ENCODE peak calls at places on chromosome 14, in six cellular contexts. J is NCI-H2081, C is cortex of kidney, X is GM10248, Z is AG09309, H is sciatic nerve. K is an unnamed sample.

GRCh38 chr14:100762089-100762515 is 35.4 kb downstream of the DLK1 start:
- DNase-seq in J (no peak), Z (peak), X (no peak), H (no peak), C (no peak), K (no peak)

GRCh38 chr14:74577247-74577947 is 34.6 kb downstream of the LTBP2 start:
- DNase-seq in H (no peak), C (no peak), X (no peak), Z (no peak), J (no peak), K (no peak)

GRCh38 chr14:78764240-78764639 is 594.1 kb downstream of the NRXN3 start:
- DNase-seq in H (no peak), Z (no peak), C (no peak), J (no peak), X (no peak), K (no peak)

GRCh38 chr14:65226824-65227604 is 124.7 kb upstream of the MAX start:
- DNase-seq in H (no peak), Z (no peak), J (peak), C (no peak), X (no peak), K (no peak)

GRCh38 chr14:101442451-101442850 is 118.8 kb upstream of the DIO3 start:
- DNase-seq in H (no peak), Z (no peak), C (no peak), X (no peak), J (no peak), K (no peak)

GRCh38 chr14:64878775-64879634 is 702 bp downstream of the SPTB start:
- DNase-seq in Z (no peak), C (no peak), H (no peak), J (peak), X (peak), K (peak)

GRCh38 chr14:77645520-77646230 is 29.2 kb upstream of the SPTLC2 start:
- DNase-seq in C (no peak), Z (no peak), H (no peak), X (no peak), J (no peak), K (no peak)

GRCh38 chr14:104249706-104250105 is 111.3 kb downstream of the KIF26A start:
- DNase-seq in Z (no peak), H (no peak), X (no peak), C (no peak), J (no peak), K (no peak)

GRCh38 chr14:92501891-92502351 is 11.7 kb upstream of the RIN3 start:
- DNase-seq in X (no peak), Z (peak), J (no peak), C (no peak), H (no peak), K (no peak)

K was measured in NCI-H2107.